ENCODE peak calls at places on chromosome 1, in nine cellular contexts. C is pulmonary artery endothelial cell, D is hippocampal formation, W is fibroblast of lung, N is cardiac fibroblast, J is iPS-NIHi11, M is neural crest cell, Q is retinal pigment epithelial cell, T is T-cell. L is an unnamed sample.

GRCh38 chr1:52238887-52239707 is 97.2 kb downstream of the ZFYVE9 start:
- DNase-seq in C (no peak), Q (no peak), T (no peak), N (peak; percentile 12), M (no peak), D (no peak), W (peak; percentile 16), J (no peak), L (no peak)

GRCh38 chr1:243261389-243261788 is 5.5 kb downstream of the SDCCAG8 start:
- DNase-seq in D (no peak), M (no peak), Q (no peak), N (no peak), J (no peak), W (peak; percentile 83), C (no peak), T (no peak), L (no peak)

GRCh38 chr1:110310300-110310699 is 28.9 kb upstream of the RBM15 start:
- DNase-seq in W (peak; percentile 11), M (no peak), D (peak; percentile 10), T (no peak), N (no peak), Q (no peak), J (no peak), C (no peak), L (no peak)

GRCh38 chr1:4180066-4180735 is 280.1 kb upstream of the C1orf174 start:
- DNase-seq in W (no peak), N (no peak), D (no peak), C (no peak), J (no peak), Q (no peak), M (no peak), T (no peak), L (no peak)

GRCh38 chr1:201051399-201051798 is 27.9 kb upstream of the KIF21B start:
- DNase-seq in M (no peak), Q (no peak), N (no peak), W (no peak), J (no peak), D (no peak), C (no peak), T (no peak), L (no peak)

GRCh38 chr1:2587071-2587859 is 688 bp downstream of the PRXL2B start:
- DNase-seq in N (peak; percentile 28), W (peak; percentile 24), M (no peak), J (no peak), T (no peak), C (no peak), Q (no peak), D (peak; percentile 52), L (no peak)

GRCh38 chr1:52159033-52159789 is 17.3 kb downstream of the ZFYVE9 start:
- DNase-seq in D (no peak), Q (no peak), J (no peak), M (no peak), T (no peak), N (peak; percentile 14), C (no peak), W (peak; percentile 60), L (no peak)

GRCh38 chr1:109618614-109619404 is 607 bp downstream of the GNAT2 start:
- DNase-seq in Q (no peak), T (no peak), M (no peak), W (no peak), C (no peak), N (no peak), D (no peak), J (no peak), L (no peak)

GRCh38 chr1:55636691-55637090 is 421.5 kb upstream of the USP24 start:
- DNase-seq in W (peak; percentile 78), T (no peak), M (no peak), D (no peak), J (no peak), Q (no peak), C (no peak), N (peak; percentile 22), L (no peak)

GRCh38 chr1:50959303-50959912 is 659 bp downstream of the FAF1 start:
- DNase-seq in D (peak; percentile 55), Q (no peak), M (peak; percentile 7), W (peak; percentile 53), C (no peak), N (peak; percentile 28), J (no peak), T (no peak), L (no peak)

GRCh38 chr1:200253774-200254495 is 155.9 kb downstream of the ZNF281 start:
- DNase-seq in W (peak; percentile 33), M (no peak), C (no peak), N (no peak), J (no peak), T (no peak), D (no peak), Q (no peak), L (no peak)

GRCh38 chr1:25027876-25028586 is 98.0 kb upstream of the RUNX3 start:
- DNase-seq in D (no peak), W (no peak), T (no peak), J (no peak), M (no peak), C (no peak), Q (no peak), N (no peak), L (no peak)

GRCh38 chr1:14778882-14779594 is 180.6 kb downstream of the KAZN start:
- DNase-seq in W (no peak), Q (no peak), N (peak; percentile 31), J (peak; percentile 82), M (peak; percentile 64), D (peak; percentile 14), C (no peak), T (no peak), L (no peak)

GRCh38 chr1:237610157-237610556 is 280.6 kb downstream of the ZP4 start:
- DNase-seq in W (no peak), T (no peak), N (no peak), M (no peak), J (no peak), D (no peak), C (no peak), Q (no peak), L (no peak)

GRCh38 chr1:244002721-244003120 is 48.4 kb upstream of the ZBTB18 start:
- DNase-seq in Q (no peak), N (no peak), W (no peak), J (no peak), D (no peak), C (no peak), M (no peak), T (no peak), L (no peak)

GRCh38 chr1:205593532-205593931 is 38.3 kb downstream of the ELK4 start:
- DNase-seq in N (no peak), J (no peak), C (no peak), M (no peak), Q (no peak), T (no peak), D (no peak), W (no peak), L (no peak)

GRCh38 chr1:99936071-99936470 is 33.7 kb upstream of the SLC35A3 start:
- DNase-seq in Q (no peak), J (no peak), T (no peak), D (no peak), M (no peak), N (no peak), C (no peak), W (no peak), L (no peak)

GRCh38 chr1:201692307-201693018 is 136.5 kb upstream of the IPO9 start:
- DNase-seq in W (no peak), N (no peak), C (no peak), D (no peak), J (no peak), Q (no peak), M (no peak), T (no peak), L (no peak)

GRCh38 chr1:153220606-153221303 is 3.4 kb downstream of the PRR9 start:
- DNase-seq in D (peak; percentile 49), Q (no peak), M (no peak), W (no peak), T (no peak), N (no peak), J (no peak), C (no peak), L (no peak)

GRCh38 chr1:229430761-229431269 is 3.1 kb downstream of the ACTA1 start:
- DNase-seq in Q (no peak), N (peak; percentile 59), M (peak; percentile 75), J (peak; percentile 90), D (no peak), T (no peak), W (peak; percentile 42), C (no peak), L (peak; percentile 53)

GRCh38 chr1:221437171-221437570 is 304.7 kb downstream of the DUSP10 start:
- DNase-seq in J (no peak), C (no peak), M (no peak), T (no peak), N (peak; percentile 41), W (peak; percentile 67), Q (no peak), D (no peak), L (no peak)

GRCh38 chr1:204336642-204337041 is 23.1 kb downstream of the PLEKHA6 start:
- DNase-seq in J (no peak), N (no peak), T (no peak), Q (no peak), W (no peak), D (no peak), C (no peak), M (no peak), L (no peak)

GRCh38 chr1:152673016-152673415 is 2.1 kb upstream of the LCE2C start:
- DNase-seq in Q (no peak), W (no peak), D (no peak), N (no peak), M (no peak), J (no peak), T (no peak), C (no peak), L (no peak)

GRCh38 chr1:77683836-77684148 is 1.3 kb upstream of the ZZZ3 start:
- DNase-seq in N (no peak), M (no peak), D (no peak), T (no peak), J (no peak), C (no peak), W (no peak), Q (no peak), L (no peak)

GRCh38 chr1:156480411-156481192 is 20.0 kb downstream of the MEF2D start:
- DNase-seq in Q (no peak), J (peak; percentile 92), T (peak; percentile 71), D (peak; percentile 48), C (no peak), W (no peak), M (peak; percentile 73), N (peak; percentile 59), L (no peak)

GRCh38 chr1:73176902-73177301 is 894.6 kb upstream of the NEGR1 start:
- DNase-seq in W (no peak), N (no peak), Q (no peak), J (no peak), M (no peak), T (no peak), C (no peak), D (no peak), L (no peak)

GRCh38 chr1:180536796-180537372 is 21.9 kb upstream of the OVAAL start:
- DNase-seq in D (no peak), T (no peak), Q (no peak), M (no peak), J (no peak), W (no peak), N (no peak), C (no peak), L (no peak)

GRCh38 chr1:31063636-31064035 is 1.9 kb downstream of the PUM1 start:
- DNase-seq in Q (no peak), J (no peak), D (no peak), W (peak; percentile 54), T (no peak), M (no peak), N (no peak), C (no peak), L (no peak)

GRCh38 chr1:151510957-151511635 is at the start of gene CGN:
- DNase-seq in C (peak; percentile 49), N (peak; percentile 84), J (peak; percentile 96), T (peak; percentile 79), D (peak; percentile 89), Q (peak; percentile 77), M (peak; percentile 88), W (peak; percentile 76), L (peak; percentile 88)

GRCh38 chr1:47389735-47390134 is 26.4 kb upstream of the FOXE3 start:
- DNase-seq in D (no peak), Q (no peak), N (no peak), C (no peak), W (no peak), M (no peak), J (no peak), T (no peak), L (no peak)

GRCh38 chr1:241612533-241613505 is 27.4 kb downstream of the CHML start:
- DNase-seq in W (peak; percentile 92), M (no peak), J (no peak), D (no peak), Q (peak; percentile 78), T (no peak), N (peak; percentile 86), C (peak; percentile 36), L (no peak)